ENCODE peak calls at places on chromosome 10, in six cellular contexts. One of them, this sample, is unnamed.

GRCh38 chr10:55224007-55224781 is 423.2 kb upstream of the PCDH15 start:
- DNase-seq in SK-N-SH: no peak
- DNase-seq in A549: no peak
- DNase-seq in nephron progenitor cell: no peak
- DNase-seq in cardiac fibroblast: no peak
- DNase-seq in heart left ventricle: no peak
- DNase-seq in this sample: no peak

GRCh38 chr10:127196227-127196954 is at the start of gene INSYN2A:
- DNase-seq in SK-N-SH: peak; percentile 78
- DNase-seq in A549: peak; percentile 43
- DNase-seq in nephron progenitor cell: peak; percentile 72
- DNase-seq in cardiac fibroblast: peak; percentile 58
- DNase-seq in heart left ventricle: no peak
- DNase-seq in this sample: peak; percentile 30

GRCh38 chr10:129622736-129623135 is 155.7 kb downstream of the MGMT start:
- DNase-seq in SK-N-SH: no peak
- DNase-seq in A549: no peak
- DNase-seq in nephron progenitor cell: no peak
- DNase-seq in cardiac fibroblast: no peak
- DNase-seq in heart left ventricle: no peak
- DNase-seq in this sample: no peak

GRCh38 chr10:133442967-133443924 is 10.5 kb upstream of the SCART1 start:
- DNase-seq in SK-N-SH: peak; percentile 6
- DNase-seq in A549: no peak
- DNase-seq in nephron progenitor cell: no peak
- DNase-seq in cardiac fibroblast: no peak
- DNase-seq in heart left ventricle: peak; percentile 33
- DNase-seq in this sample: no peak

GRCh38 chr10:79079490-79080355 is 11.0 kb downstream of the ZMIZ1 start:
- DNase-seq in SK-N-SH: no peak
- DNase-seq in A549: peak; percentile 63
- DNase-seq in nephron progenitor cell: no peak
- DNase-seq in cardiac fibroblast: peak; percentile 65
- DNase-seq in heart left ventricle: peak; percentile 73
- DNase-seq in this sample: peak; percentile 60

GRCh38 chr10:73386583-73386982 is 27.3 kb downstream of the ANXA7 start:
- DNase-seq in SK-N-SH: no peak
- DNase-seq in A549: no peak
- DNase-seq in nephron progenitor cell: no peak
- DNase-seq in cardiac fibroblast: no peak
- DNase-seq in heart left ventricle: no peak
- DNase-seq in this sample: no peak

GRCh38 chr10:120459185-120459584 is 2.2 kb downstream of the PLPP4 start:
- DNase-seq in SK-N-SH: peak; percentile 47
- DNase-seq in A549: no peak
- DNase-seq in nephron progenitor cell: no peak
- DNase-seq in cardiac fibroblast: no peak
- DNase-seq in heart left ventricle: no peak
- DNase-seq in this sample: no peak

GRCh38 chr10:86663046-86663345 is 5.3 kb upstream of the LDB3 start:
- DNase-seq in SK-N-SH: no peak
- DNase-seq in A549: no peak
- DNase-seq in nephron progenitor cell: no peak
- DNase-seq in cardiac fibroblast: no peak
- DNase-seq in heart left ventricle: peak; percentile 48
- DNase-seq in this sample: no peak

GRCh38 chr10:12728569-12728968 is 272.9 kb downstream of the CCDC3 start:
- DNase-seq in SK-N-SH: no peak
- DNase-seq in A549: no peak
- DNase-seq in nephron progenitor cell: no peak
- DNase-seq in cardiac fibroblast: no peak
- DNase-seq in heart left ventricle: no peak
- DNase-seq in this sample: no peak

GRCh38 chr10:450463-450862 is 239.0 kb downstream of the DIP2C start:
- DNase-seq in SK-N-SH: no peak
- DNase-seq in A549: no peak
- DNase-seq in nephron progenitor cell: peak; percentile 29
- DNase-seq in cardiac fibroblast: no peak
- DNase-seq in heart left ventricle: no peak
- DNase-seq in this sample: no peak

GRCh38 chr10:9759596-9759995 is 1258.1 kb upstream of the CELF2 start:
- DNase-seq in SK-N-SH: no peak
- DNase-seq in A549: no peak
- DNase-seq in nephron progenitor cell: no peak
- DNase-seq in cardiac fibroblast: no peak
- DNase-seq in heart left ventricle: no peak
- DNase-seq in this sample: no peak

GRCh38 chr10:43318978-43319965 is 52.2 kb upstream of the FXYD4 start:
- DNase-seq in SK-N-SH: no peak
- DNase-seq in A549: no peak
- DNase-seq in nephron progenitor cell: no peak
- DNase-seq in cardiac fibroblast: no peak
- DNase-seq in heart left ventricle: no peak
- DNase-seq in this sample: no peak

GRCh38 chr10:105185101-105185500 is 544.0 kb downstream of the SORCS3 start:
- DNase-seq in SK-N-SH: no peak
- DNase-seq in A549: no peak
- DNase-seq in nephron progenitor cell: no peak
- DNase-seq in cardiac fibroblast: no peak
- DNase-seq in heart left ventricle: no peak
- DNase-seq in this sample: no peak

GRCh38 chr10:77371848-77372247 is 265.8 kb downstream of the KCNMA1 start:
- DNase-seq in SK-N-SH: no peak
- DNase-seq in A549: no peak
- DNase-seq in nephron progenitor cell: no peak
- DNase-seq in cardiac fibroblast: no peak
- DNase-seq in heart left ventricle: no peak
- DNase-seq in this sample: no peak

GRCh38 chr10:121501796-121502195 is 96.4 kb downstream of the FGFR2 start:
- DNase-seq in SK-N-SH: no peak
- DNase-seq in A549: no peak
- DNase-seq in nephron progenitor cell: no peak
- DNase-seq in cardiac fibroblast: no peak
- DNase-seq in heart left ventricle: no peak
- DNase-seq in this sample: no peak

GRCh38 chr10:45581497-45582385 is 90.8 kb downstream of the ZFAND4 start:
- DNase-seq in SK-N-SH: no peak
- DNase-seq in A549: no peak
- DNase-seq in nephron progenitor cell: no peak
- DNase-seq in cardiac fibroblast: peak; percentile 45
- DNase-seq in heart left ventricle: no peak
- DNase-seq in this sample: no peak

GRCh38 chr10:66819691-66820090 is 106.1 kb upstream of the LRRTM3 start:
- DNase-seq in SK-N-SH: no peak
- DNase-seq in A549: no peak
- DNase-seq in nephron progenitor cell: no peak
- DNase-seq in cardiac fibroblast: peak; percentile 66
- DNase-seq in heart left ventricle: no peak
- DNase-seq in this sample: no peak

GRCh38 chr10:118102116-118102515 is 55.4 kb upstream of the RAB11FIP2 start:
- DNase-seq in SK-N-SH: no peak
- DNase-seq in A549: no peak
- DNase-seq in nephron progenitor cell: no peak
- DNase-seq in cardiac fibroblast: no peak
- DNase-seq in heart left ventricle: no peak
- DNase-seq in this sample: no peak

GRCh38 chr10:4656576-4657194 is 169.3 kb upstream of the AKR1E2 start:
- DNase-seq in SK-N-SH: peak; percentile 49
- DNase-seq in A549: peak; percentile 34
- DNase-seq in nephron progenitor cell: peak; percentile 57
- DNase-seq in cardiac fibroblast: peak; percentile 86
- DNase-seq in heart left ventricle: peak; percentile 57
- DNase-seq in this sample: peak; percentile 76

GRCh38 chr10:79938728-79939380 is 10.1 kb downstream of the SFTPD start:
- DNase-seq in SK-N-SH: peak; percentile 55
- DNase-seq in A549: no peak
- DNase-seq in nephron progenitor cell: no peak
- DNase-seq in cardiac fibroblast: no peak
- DNase-seq in heart left ventricle: no peak
- DNase-seq in this sample: no peak

GRCh38 chr10:110446954-110447608 is 50.6 kb upstream of the DUSP5 start:
- DNase-seq in SK-N-SH: no peak
- DNase-seq in A549: no peak
- DNase-seq in nephron progenitor cell: no peak
- DNase-seq in cardiac fibroblast: peak; percentile 92
- DNase-seq in heart left ventricle: no peak
- DNase-seq in this sample: peak; percentile 95

GRCh38 chr10:131979821-131980270 is 1.9 kb downstream of the BNIP3 start:
- DNase-seq in SK-N-SH: peak; percentile 56
- DNase-seq in A549: no peak
- DNase-seq in nephron progenitor cell: peak; percentile 45
- DNase-seq in cardiac fibroblast: peak; percentile 54
- DNase-seq in heart left ventricle: peak; percentile 79
- DNase-seq in this sample: peak; percentile 25

GRCh38 chr10:97922378-97922758 is 72.7 kb downstream of the GOLGA7B start:
- DNase-seq in SK-N-SH: no peak
- DNase-seq in A549: no peak
- DNase-seq in nephron progenitor cell: no peak
- DNase-seq in cardiac fibroblast: no peak
- DNase-seq in heart left ventricle: peak; percentile 22
- DNase-seq in this sample: no peak

DNA sequence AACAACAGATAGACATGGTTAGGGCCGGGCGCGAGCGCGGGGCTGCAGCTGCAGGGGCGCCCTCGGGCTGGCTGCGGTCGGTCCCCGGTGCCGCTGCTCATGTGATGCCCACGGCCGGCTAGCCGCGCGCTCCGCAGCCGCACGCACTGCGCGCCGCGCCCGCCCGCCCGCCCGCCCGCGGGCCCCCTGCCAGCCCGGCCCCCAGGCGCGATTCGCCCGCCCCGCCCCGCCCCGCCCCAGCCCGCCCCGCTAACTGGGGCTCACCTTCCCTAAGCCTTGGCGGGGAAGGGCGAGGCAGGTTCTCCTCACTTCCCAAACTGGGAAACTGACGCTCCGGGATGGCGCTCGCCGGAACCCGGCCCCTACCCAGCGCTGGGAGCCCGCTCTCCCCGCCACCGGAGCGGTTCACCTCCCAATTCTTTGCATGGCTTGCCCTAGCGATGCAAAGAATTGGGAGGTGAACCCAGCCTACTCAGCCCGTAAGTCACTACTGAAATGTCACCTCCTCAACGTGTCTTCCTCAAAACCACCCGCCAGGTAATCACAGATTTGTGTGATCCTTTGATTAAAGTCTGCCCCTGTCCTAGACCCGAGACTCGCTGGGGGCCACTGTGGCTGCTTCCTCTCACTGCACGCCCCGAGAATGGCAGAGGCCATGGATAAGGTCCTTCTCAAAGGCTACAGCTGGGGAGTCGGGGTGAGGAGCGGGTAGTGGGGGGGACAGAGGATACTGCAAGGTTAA is 162.1 kb downstream of the SH3PXD2A start:
- DNase-seq in SK-N-SH: no peak
- DNase-seq in A549: peak; percentile 40
- DNase-seq in nephron progenitor cell: peak; percentile 67
- DNase-seq in cardiac fibroblast: no peak
- DNase-seq in heart left ventricle: no peak
- DNase-seq in this sample: no peak
- TF ChIP-seq CTCF in SK-N-SH: no peak
- TF ChIP-seq CTCF in A549: no peak
- TF ChIP-seq CTCF in nephron progenitor cell: no peak
- TF ChIP-seq CTCF in cardiac fibroblast: no peak
- TF ChIP-seq CTCF in heart left ventricle: no peak
- TF ChIP-seq CTCF in this sample: no peak

GRCh38 chr10:2137549-2138174 is 400.3 kb upstream of the ADARB2 start:
- DNase-seq in SK-N-SH: no peak
- DNase-seq in A549: peak; percentile 8
- DNase-seq in nephron progenitor cell: peak; percentile 32
- DNase-seq in cardiac fibroblast: no peak
- DNase-seq in heart left ventricle: no peak
- DNase-seq in this sample: peak; percentile 60
- TF ChIP-seq CTCF in SK-N-SH: no peak
- TF ChIP-seq CTCF in A549: no peak
- TF ChIP-seq CTCF in nephron progenitor cell: peak; percentile 51
- TF ChIP-seq CTCF in cardiac fibroblast: no peak
- TF ChIP-seq CTCF in heart left ventricle: no peak
- TF ChIP-seq CTCF in this sample: peak; percentile 40

DNA sequence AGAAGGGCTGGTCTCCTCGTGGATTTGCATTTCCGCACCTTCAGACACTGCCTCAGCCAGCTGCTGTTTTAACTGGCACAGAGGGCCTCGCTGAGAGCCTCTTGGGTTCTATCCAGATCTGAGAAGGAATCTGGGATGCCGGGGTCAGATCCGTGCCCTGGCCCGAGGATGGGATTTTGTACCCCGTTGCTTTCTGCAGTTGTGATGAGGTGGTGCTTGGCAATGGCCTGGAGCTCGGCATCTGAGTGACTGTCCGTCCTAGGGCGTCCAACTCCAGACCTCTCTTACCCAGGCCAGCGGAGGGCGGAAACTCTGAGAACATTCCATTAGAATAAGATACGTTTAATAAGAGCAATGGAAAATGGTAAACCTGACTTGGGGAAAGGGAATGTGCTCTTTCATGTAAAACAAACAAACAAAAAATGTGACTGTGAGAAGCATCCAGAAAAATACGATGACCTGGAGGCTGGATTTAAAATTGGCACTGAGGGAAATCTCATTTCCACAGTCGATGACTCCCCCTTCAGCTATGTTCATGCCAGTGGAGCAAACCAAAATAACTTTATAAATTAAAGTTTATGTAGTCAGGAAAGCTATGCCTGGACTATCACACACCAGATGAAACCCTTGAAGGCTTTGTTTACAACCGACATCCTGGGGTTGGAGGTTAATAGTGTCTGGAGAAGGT is 39.6 kb downstream of the GRK5 start:
- DNase-seq in SK-N-SH: no peak
- DNase-seq in A549: no peak
- DNase-seq in nephron progenitor cell: no peak
- DNase-seq in cardiac fibroblast: peak; percentile 97
- DNase-seq in heart left ventricle: no peak
- DNase-seq in this sample: peak; percentile 53
- TF ChIP-seq CTCF in SK-N-SH: peak; percentile 26
- TF ChIP-seq CTCF in A549: no peak
- TF ChIP-seq CTCF in nephron progenitor cell: no peak
- TF ChIP-seq CTCF in cardiac fibroblast: no peak
- TF ChIP-seq CTCF in heart left ventricle: no peak
- TF ChIP-seq CTCF in this sample: no peak

GRCh38 chr10:71429929-71430328 is 33.2 kb downstream of the CDH23 start:
- DNase-seq in SK-N-SH: peak; percentile 46
- DNase-seq in A549: peak; percentile 35
- DNase-seq in nephron progenitor cell: no peak
- DNase-seq in cardiac fibroblast: no peak
- DNase-seq in heart left ventricle: no peak
- DNase-seq in this sample: no peak
- TF ChIP-seq CTCF in SK-N-SH: peak; percentile 23
- TF ChIP-seq CTCF in A549: no peak
- TF ChIP-seq CTCF in nephron progenitor cell: peak; percentile 26
- TF ChIP-seq CTCF in cardiac fibroblast: no peak
- TF ChIP-seq CTCF in heart left ventricle: no peak
- TF ChIP-seq CTCF in this sample: peak; percentile 9

This sample was measured in MCF 10A.